ENCODE peak calls at places on chromosomes 6 and 20, in four cellular contexts. One of them, this sample, is unnamed.

GRCh38 chr6:53985361-53985760 is 125.9 kb upstream of the MLIP start:
- DNase-seq in H9: no peak
- DNase-seq in PC-3: no peak
- DNase-seq in IMR-90: no peak
- DNase-seq in this sample: peak; percentile 40

GRCh38 chr20:19712737-19713260 is 45.3 kb upstream of the RIN2 start:
- DNase-seq in H9: no peak
- DNase-seq in IMR-90: peak; percentile 8
- DNase-seq in PC-3: peak; percentile 9
- DNase-seq in this sample: no peak

GRCh38 chr20:44646023-44646640 is 5.4 kb downstream of the ADA start:
- DNase-seq in IMR-90: peak; percentile 80
- DNase-seq in PC-3: no peak
- DNase-seq in H9: peak; percentile 42
- DNase-seq in this sample: peak; percentile 57

GRCh38 chr6:43009124-43009523 is 4.6 kb downstream of the MEA1 start:
- DNase-seq in H9: no peak
- DNase-seq in PC-3: peak; percentile 58
- DNase-seq in IMR-90: peak; percentile 27
- DNase-seq in this sample: no peak

GRCh38 chr6:102051001-102051400 is 657.5 kb downstream of the GRIK2 start:
- DNase-seq in IMR-90: no peak
- DNase-seq in PC-3: no peak
- DNase-seq in H9: no peak
- DNase-seq in this sample: no peak

GRCh38 chr6:11172501-11173337 is 59.7 kb downstream of the NEDD9 start:
- DNase-seq in H9: peak; percentile 77
- DNase-seq in IMR-90: peak; percentile 27
- DNase-seq in PC-3: peak; percentile 71
- DNase-seq in this sample: no peak

GRCh38 chr6:127367023-127367375 is 23.6 kb upstream of the ECHDC1 start:
- DNase-seq in H9: no peak
- DNase-seq in IMR-90: peak; percentile 21
- DNase-seq in PC-3: peak; percentile 11
- DNase-seq in this sample: no peak

GRCh38 chr20:33697129-33697528 is 10.9 kb upstream of the E2F1 start:
- DNase-seq in IMR-90: peak; percentile 44
- DNase-seq in PC-3: no peak
- DNase-seq in H9: no peak
- DNase-seq in this sample: peak; percentile 67

GRCh38 chr6:129744201-129744879 is 34.4 kb upstream of the ARHGAP18 start:
- DNase-seq in H9: no peak
- DNase-seq in PC-3: peak; percentile 82
- DNase-seq in IMR-90: peak; percentile 93
- DNase-seq in this sample: peak; percentile 92

GRCh38 chr6:113697642-113698410 is 159.3 kb upstream of the MARCKS start:
- DNase-seq in H9: no peak
- DNase-seq in PC-3: peak; percentile 76
- DNase-seq in IMR-90: peak; percentile 98
- DNase-seq in this sample: peak; percentile 97

GRCh38 chr6:71420693-71421328 is 132.2 kb downstream of the OGFRL1 start:
- DNase-seq in IMR-90: peak; percentile 94
- DNase-seq in H9: peak; percentile 97
- DNase-seq in PC-3: peak; percentile 92
- DNase-seq in this sample: peak; percentile 93

GRCh38 chr6:70385931-70386330 is 27.4 kb upstream of the FAM135A start:
- DNase-seq in IMR-90: no peak
- DNase-seq in PC-3: no peak
- DNase-seq in H9: no peak
- DNase-seq in this sample: no peak

GRCh38 chr20:17066955-17067354 is 159.9 kb upstream of the PCSK2 start:
- DNase-seq in IMR-90: peak; percentile 4
- DNase-seq in PC-3: no peak
- DNase-seq in H9: peak; percentile 32
- DNase-seq in this sample: no peak

GRCh38 chr6:13480631-13481501 is 6.5 kb downstream of the GFOD1 start:
- DNase-seq in H9: no peak
- DNase-seq in PC-3: peak; percentile 57
- DNase-seq in IMR-90: no peak
- DNase-seq in this sample: peak; percentile 63

GRCh38 chr6:142510217-142510616 is 208.4 kb downstream of the ADGRG6 start:
- DNase-seq in PC-3: no peak
- DNase-seq in H9: no peak
- DNase-seq in IMR-90: no peak
- DNase-seq in this sample: no peak

GRCh38 chr6:167687035-167687720 is 139.5 kb upstream of the AFDN start:
- DNase-seq in H9: no peak
- DNase-seq in IMR-90: no peak
- DNase-seq in PC-3: no peak
- DNase-seq in this sample: no peak

DNA sequence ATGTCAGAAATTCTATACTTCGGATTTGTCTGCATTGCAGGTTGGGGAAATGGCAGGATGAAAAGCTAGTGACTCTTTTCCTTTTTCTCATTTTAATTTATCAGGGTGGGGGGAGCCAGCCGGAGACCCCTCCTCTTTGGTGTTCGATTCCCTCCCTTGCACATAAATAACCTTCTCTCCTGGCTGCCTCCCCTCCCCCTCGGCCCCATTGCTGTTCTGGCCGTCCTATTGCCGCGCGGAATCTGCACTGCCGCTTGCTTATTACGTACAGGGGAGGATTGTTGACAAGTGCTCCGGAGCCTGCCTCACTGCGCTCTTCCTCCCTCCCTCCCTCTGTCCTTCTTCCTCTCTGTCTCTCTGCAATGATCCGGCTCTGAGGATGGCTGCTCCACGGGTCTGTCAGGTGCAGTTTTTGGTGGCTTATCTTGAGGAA is 154.7 kb downstream of the JARID2 start:
- DNase-seq in IMR-90: peak; percentile 16
- DNase-seq in H9: no peak
- DNase-seq in PC-3: peak; percentile 42
- DNase-seq in this sample: no peak
- H4K20me1 ChIP-seq in IMR-90: peaks cover 92% of the 10 kb centered on the region
- H4K20me1 ChIP-seq in H9: peaks cover 3% of the 10 kb centered on the region
- H4K20me1 ChIP-seq in PC-3: peaks cover 6% of the 10 kb centered on the region
- H4K20me1 ChIP-seq in this sample: peaks cover 98% of the 10 kb centered on the region

GRCh38 chr6:68226460-68226859 is 408.6 kb upstream of the ADGRB3 start:
- DNase-seq in IMR-90: no peak
- DNase-seq in PC-3: no peak
- DNase-seq in H9: no peak
- DNase-seq in this sample: no peak
- TF ChIP-seq CTCF in IMR-90: no peak
- TF ChIP-seq CTCF in PC-3: peak; percentile 57
- TF ChIP-seq CTCF in H9: peak; percentile 76
- TF ChIP-seq CTCF in this sample: peak; percentile 23

DNA sequence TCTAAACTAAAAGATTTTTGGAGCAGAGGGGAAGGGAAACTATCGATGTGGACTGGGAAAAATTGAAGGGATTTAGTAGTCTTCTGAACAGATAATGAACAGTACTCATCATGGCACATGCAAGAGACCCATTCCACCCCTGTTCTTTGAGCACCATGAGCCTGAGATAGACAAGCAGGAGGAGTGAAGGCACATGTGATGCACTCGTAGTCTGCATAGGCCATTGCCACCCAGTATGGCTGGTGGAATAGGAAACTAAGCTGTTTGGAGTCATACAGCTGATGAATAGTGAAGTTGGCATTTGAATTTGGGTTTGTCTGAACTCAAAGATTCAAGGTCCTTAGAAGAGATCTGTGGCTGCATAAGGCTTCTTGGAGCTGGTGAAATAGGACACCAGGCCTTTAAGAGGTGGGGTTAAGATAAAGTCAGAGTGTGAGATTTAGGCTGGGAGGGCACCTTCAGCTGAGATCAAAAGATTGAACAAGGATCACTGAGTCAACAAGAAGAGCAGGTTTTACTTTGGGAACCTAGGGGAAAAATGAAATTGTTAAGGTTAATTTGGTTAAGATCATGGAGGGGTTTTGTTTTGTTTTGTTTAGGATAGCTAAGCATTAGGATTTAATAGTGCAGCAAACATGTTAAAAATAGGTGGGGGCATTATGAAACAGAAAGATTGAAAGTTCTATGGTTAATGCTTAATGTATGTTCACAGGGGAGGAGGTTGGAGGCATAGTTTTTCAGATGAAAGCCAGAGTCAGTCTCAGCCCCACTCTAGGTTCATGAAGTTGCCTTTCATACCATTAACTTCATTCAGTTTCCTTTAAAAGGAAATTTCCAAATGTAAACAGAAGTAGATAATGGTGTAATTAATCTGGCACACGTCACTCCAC is 148.8 kb downstream of the ARID1B start:
- DNase-seq in PC-3: no peak
- DNase-seq in H9: no peak
- DNase-seq in IMR-90: no peak
- DNase-seq in this sample: no peak
- H4K20me1 ChIP-seq in PC-3: no peaks in the 10 kb centered on the region
- H4K20me1 ChIP-seq in H9: no peaks in the 10 kb centered on the region
- H4K20me1 ChIP-seq in IMR-90: peaks cover 22% of the 10 kb centered on the region
- H4K20me1 ChIP-seq in this sample: peaks cover 82% of the 10 kb centered on the region

GRCh38 chr6:55011034-55011433 is 163.3 kb upstream of the HCRTR2 start:
- DNase-seq in H9: no peak
- DNase-seq in PC-3: no peak
- DNase-seq in IMR-90: no peak
- DNase-seq in this sample: no peak
- TF ChIP-seq CTCF in H9: peak; percentile 53
- TF ChIP-seq CTCF in PC-3: peak; percentile 51
- TF ChIP-seq CTCF in IMR-90: no peak
- TF ChIP-seq CTCF in this sample: no peak

DNA sequence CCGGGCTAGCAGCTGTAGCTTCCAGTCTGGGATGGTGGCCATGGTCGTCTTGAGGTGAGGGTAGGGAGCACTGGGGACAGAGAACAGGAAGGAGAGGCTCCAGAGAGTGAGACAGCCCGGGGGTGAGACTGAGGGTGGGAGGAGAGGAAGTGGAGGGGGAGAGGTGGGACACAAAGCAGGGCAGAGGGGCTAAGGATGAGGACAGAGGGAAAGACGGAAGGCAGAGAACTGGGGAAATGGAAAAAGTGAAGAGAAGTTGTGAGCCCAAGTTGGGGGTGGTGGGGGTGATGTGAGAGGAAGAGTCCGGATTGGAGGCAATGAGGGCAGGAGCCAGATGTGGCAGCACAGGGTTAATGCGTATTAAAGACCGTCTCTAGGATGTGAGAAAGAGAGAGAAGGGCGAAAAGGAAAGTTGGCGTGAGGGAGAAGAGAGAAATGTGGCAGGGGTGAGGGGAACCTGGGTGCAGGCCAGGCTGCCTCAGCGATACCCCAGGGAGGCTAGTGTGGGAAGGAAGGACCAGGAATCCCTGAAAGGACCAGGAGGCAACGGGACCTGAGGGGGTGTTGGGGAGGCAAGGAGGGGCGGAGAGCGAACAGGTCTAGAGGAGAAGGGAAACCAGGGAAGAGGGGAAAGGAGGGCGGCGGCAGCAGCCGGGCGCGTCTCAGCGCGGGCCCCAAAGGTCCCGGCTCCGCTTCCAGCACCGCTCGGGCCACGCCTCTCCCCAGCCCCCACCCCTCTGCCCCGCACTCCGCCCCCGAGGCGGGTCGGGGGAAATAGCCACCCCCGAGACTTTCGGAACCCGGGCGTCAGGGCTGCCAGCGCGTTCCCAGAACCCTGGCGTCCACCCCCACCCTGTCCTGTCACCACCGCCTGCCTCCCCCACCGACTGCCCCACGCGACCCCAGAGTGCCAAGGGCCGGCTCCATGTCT is at the start of gene PPP1R18:
- DNase-seq in H9: peak; percentile 45
- DNase-seq in PC-3: peak; percentile 72
- DNase-seq in IMR-90: peak; percentile 49
- DNase-seq in this sample: peak; percentile 10
- H4K20me1 ChIP-seq in H9: no peaks in the 10 kb centered on the region
- H4K20me1 ChIP-seq in PC-3: no peaks in the 10 kb centered on the region
- H4K20me1 ChIP-seq in IMR-90: peaks cover 47% of the 10 kb centered on the region
- H4K20me1 ChIP-seq in this sample: peaks cover 49% of the 10 kb centered on the region